ENCODE peak calls at places on chromosome 17, in four cellular contexts. F is iris pigment epithelial cell; U is activated CD8-positive, alpha-beta memory T cell treated with anti-CD3 and anti-CD28 coated beads for 1 hour; N is lung microvascular endothelial cell. I is an unnamed sample.

GRCh38 chr17:27396941-27397340 is 59.3 kb upstream of the KSR1 start:
- DNase-seq in F (no peak), U (no peak), N (no peak), I (no peak)

GRCh38 chr17:79923974-79924638 is 84.9 kb upstream of the CBX4 start:
- DNase-seq in F (peak), U (peak), N (peak), I (no peak)

GRCh38 chr17:69192754-69193153 is 35.9 kb downstream of the ABCA10 start:
- DNase-seq in F (peak), U (no peak), N (no peak), I (no peak)

GRCh38 chr17:38338053-38338452 is 5.7 kb downstream of the GPR179 start:
- DNase-seq in F (no peak), U (no peak), N (no peak), I (no peak)

GRCh38 chr17:43398724-43399595 is at the start of gene ARL4D:
- DNase-seq in F (peak), U (peak), N (peak), I (no peak)

GRCh38 chr17:33811006-33811760 is 443.9 kb upstream of the CCL2 start:
- DNase-seq in F (no peak), U (no peak), N (no peak), I (no peak)

GRCh38 chr17:70772761-70773160 is 603.4 kb downstream of the KCNJ2 start:
- DNase-seq in F (no peak), U (no peak), N (no peak), I (no peak)

GRCh38 chr17:45235071-45236001 is 13.7 kb downstream of the FMNL1 start:
- DNase-seq in F (peak), U (peak), N (peak), I (peak)

GRCh38 chr17:29066603-29067002 is 23.7 kb downstream of the PIPOX start:
- DNase-seq in F (no peak), U (no peak), N (no peak), I (no peak)

GRCh38 chr17:9408381-9408780 is 167.2 kb downstream of the STX8 start:
- DNase-seq in F (peak), U (no peak), N (peak), I (no peak)

GRCh38 chr17:19378416-19379293 is at the start of gene MAPK7:
- DNase-seq in F (no peak), U (no peak), N (peak), I (no peak)

GRCh38 chr17:78890111-78890897 is 12.7 kb downstream of the CEP295NL start:
- DNase-seq in F (no peak), U (no peak), N (no peak), I (peak)

GRCh38 chr17:40097931-40098845 is 2.2 kb downstream of the NR1D1 start:
- DNase-seq in F (peak), U (no peak), N (peak), I (no peak)

GRCh38 chr17:6570731-6571465 is 14.5 kb upstream of the PITPNM3 start:
- DNase-seq in F (no peak), U (no peak), N (no peak), I (no peak)

GRCh38 chr17:72687941-72688340 is 404.5 kb downstream of the SLC39A11 start:
- DNase-seq in F (no peak), U (no peak), N (no peak), I (no peak)

GRCh38 chr17:512926-513325 is 160.3 kb upstream of the RPH3AL start:
- DNase-seq in F (peak), U (no peak), N (peak), I (no peak)

GRCh38 chr17:17568772-17569195 is 22.7 kb downstream of the PEMT start:
- DNase-seq in F (peak), U (peak), N (peak), I (no peak)